ENCODE peak calls at places on chromosomes 7 and 10, in eight cellular contexts. M is HCT116; I is heart right ventricle; E is SK-N-SH; H is K562; F is OCI-LY7; C is Caco-2; R is CD8-positive, alpha-beta memory T cell. L is an unnamed sample. For H3K4me1, the result is how much of the 10 kb centered on the place peaks cover.

GRCh38 chr7:36422072-36422471 is 32.4 kb downstream of the ANLN start:
- DNase-seq in M (no peak), I (no peak), E (no peak), H (no peak), F (no peak), C (no peak), R (no peak), L (no peak)

GRCh38 chr10:71860243-71861029 is 9.4 kb upstream of the PSAP start:
- DNase-seq in M (peak), I (peak), E (peak), H (peak), F (peak), C (peak), R (no peak), L (peak)

GRCh38 chr7:7274782-7275181 is 92.4 kb downstream of the C1GALT1 start:
- DNase-seq in M (no peak), I (no peak), E (no peak), H (no peak), F (no peak), C (no peak), R (no peak), L (no peak)

GRCh38 chr7:84232653-84233052 is 38.1 kb upstream of the SEMA3A start:
- DNase-seq in M (no peak), I (no peak), E (no peak), H (no peak), F (no peak), C (no peak), R (no peak), L (peak)

GRCh38 chr10:34299105-34299611 is 515.9 kb downstream of the PARD3 start:
- DNase-seq in M (no peak), I (no peak), E (no peak), H (no peak), F (no peak), C (no peak), R (no peak), L (no peak)

GRCh38 chr7:114857605-114858004 is 64.3 kb upstream of the MDFIC start:
- DNase-seq in M (no peak), I (no peak), E (no peak), H (no peak), F (no peak), C (no peak), R (no peak), L (no peak)

GRCh38 chr7:78057571-78057970 is 259.0 kb downstream of the PHTF2 start:
- DNase-seq in M (no peak), I (no peak), E (no peak), H (no peak), F (no peak), C (no peak), R (no peak), L (no peak)

GRCh38 chr7:5777932-5778331 is 3.5 kb downstream of the RNF216 start:
- DNase-seq in M (no peak), I (no peak), E (no peak), H (no peak), F (no peak), C (no peak), R (no peak), L (no peak)

GRCh38 chr10:1274746-1275544 is 218.8 kb downstream of the WDR37 start:
- DNase-seq in M (no peak), I (no peak), E (no peak), H (no peak), F (no peak), C (no peak), R (no peak), L (no peak)

GRCh38 chr10:129550111-129550510 is 83.1 kb downstream of the MGMT start:
- DNase-seq in M (no peak), I (no peak), E (no peak), H (no peak), F (no peak), C (no peak), R (no peak), L (no peak)

GRCh38 chr10:8051109-8051781 is 3.2 kb upstream of the GATA3 start:
- DNase-seq in M (no peak), I (no peak), E (peak), H (no peak), F (no peak), C (no peak), R (no peak), L (no peak)

GRCh38 chr7:29976673-29977072 is 12.9 kb downstream of the SCRN1 start:
- DNase-seq in M (no peak), I (no peak), E (no peak), H (no peak), F (no peak), C (no peak), R (no peak), L (peak)

GRCh38 chr10:70126700-70127395 is 5.8 kb downstream of the AIFM2 start:
- DNase-seq in M (no peak), I (no peak), E (no peak), H (no peak), F (no peak), C (no peak), R (no peak), L (no peak)

GRCh38 chr7:130276796-130277762 is 10.4 kb downstream of the CPA2 start:
- DNase-seq in M (no peak), I (no peak), E (no peak), H (no peak), F (no peak), C (no peak), R (no peak), L (peak)

GRCh38 chr10:95606922-95607321 is 45.8 kb upstream of the SORBS1 start:
- DNase-seq in M (no peak), I (no peak), E (no peak), H (no peak), F (no peak), C (no peak), R (no peak), L (no peak)

GRCh38 chr7:24441331-24442059 is 131.8 kb upstream of the PALS2 start:
- DNase-seq in M (no peak), I (no peak), E (no peak), H (no peak), F (no peak), C (no peak), R (no peak), L (no peak)

GRCh38 chr7:34849163-34849960 is 187.9 kb downstream of the DPY19L1 start:
- DNase-seq in M (no peak), I (no peak), E (no peak), H (no peak), F (no peak), C (no peak), R (no peak), L (no peak)

GRCh38 chr7:31192996-31193395 is 140.9 kb downstream of the ADCYAP1R1 start:
- DNase-seq in M (peak), I (peak), E (peak), H (peak), F (no peak), C (peak), R (no peak), L (peak)

GRCh38 chr7:94492601-94493000 is 17.0 kb upstream of the CASD1 start:
- DNase-seq in M (no peak), I (no peak), E (no peak), H (no peak), F (no peak), C (no peak), R (no peak), L (no peak)

GRCh38 chr7:82740246-82740848 is 296.8 kb upstream of the CACNA2D1 start:
- DNase-seq in M (peak), I (no peak), E (peak), H (peak), F (peak), C (peak), R (no peak), L (peak)

GRCh38 chr10:46226232-46226631 is 60.6 kb upstream of the ANTXRL start:
- DNase-seq in M (no peak), I (no peak), E (no peak), H (no peak), F (no peak), C (no peak), R (no peak), L (no peak)

GRCh38 chr10:45438457-45439090 is 64.6 kb downstream of the ALOX5 start:
- DNase-seq in M (no peak), I (no peak), E (no peak), H (no peak), F (no peak), C (no peak), R (no peak), L (no peak)

GRCh38 chr7:123570390-123571182 is 13.0 kb upstream of the NDUFA5 start:
- DNase-seq in M (no peak), I (no peak), E (no peak), H (peak), F (no peak), C (no peak), R (no peak), L (peak)

GRCh38 chr10:44362866-44363711 is 21.8 kb downstream of the CXCL12 start:
- DNase-seq in M (no peak), I (no peak), E (no peak), H (no peak), F (no peak), C (no peak), R (no peak), L (no peak)

GRCh38 chr10:53899463-53899862 is 901.6 kb downstream of the PCDH15 start:
- DNase-seq in M (no peak), I (no peak), E (no peak), H (no peak), F (no peak), C (no peak), R (no peak), L (no peak)

GRCh38 chr7:95828824-95829428 is 56.6 kb downstream of the DYNC1I1 start:
- DNase-seq in M (no peak), I (no peak), E (no peak), H (no peak), F (no peak), C (no peak), R (no peak), L (no peak)

GRCh38 chr10:70832852-70833542 is 17.2 kb downstream of the SGPL1 start:
- DNase-seq in M (no peak), I (no peak), E (no peak), H (peak), F (no peak), C (no peak), R (no peak), L (no peak)

GRCh38 chr10:33952692-33953360 is 618.4 kb upstream of the NRP1 start:
- DNase-seq in M (no peak), I (no peak), E (no peak), H (no peak), F (no peak), C (no peak), R (no peak), L (no peak)

GRCh38 chr7:105820667-105821066 is 55.7 kb downstream of the ATXN7L1 start:
- DNase-seq in M (no peak), I (no peak), E (no peak), H (peak), F (no peak), C (no peak), R (no peak), L (no peak)

GRCh38 chr10:49056356-49056755 is 59.0 kb downstream of the VSTM4 start:
- DNase-seq in M (no peak), I (no peak), E (no peak), H (no peak), F (no peak), C (no peak), R (no peak), L (no peak)

GRCh38 chr7:102845351-102845750 is 67.4 kb upstream of the LRRC17 start:
- DNase-seq in M (no peak), I (no peak), E (no peak), H (no peak), F (no peak), C (no peak), R (no peak), L (no peak)

GRCh38 chr7:27211084-27211446 is 11.2 kb upstream of the HOXA13 start:
- DNase-seq in M (no peak), I (no peak), E (no peak), H (no peak), F (no peak), C (no peak), R (no peak), L (no peak)

GRCh38 chr10:124474502-124475070 is 13.0 kb downstream of the LHPP start:
- DNase-seq in M (no peak), I (no peak), E (no peak), H (no peak), F (no peak), C (no peak), R (no peak), L (no peak)

GRCh38 chr10:20157314-20157713 is 341.1 kb downstream of the PLXDC2 start:
- DNase-seq in M (no peak), I (no peak), E (no peak), H (no peak), F (no peak), C (no peak), R (no peak), L (peak)

DNA sequence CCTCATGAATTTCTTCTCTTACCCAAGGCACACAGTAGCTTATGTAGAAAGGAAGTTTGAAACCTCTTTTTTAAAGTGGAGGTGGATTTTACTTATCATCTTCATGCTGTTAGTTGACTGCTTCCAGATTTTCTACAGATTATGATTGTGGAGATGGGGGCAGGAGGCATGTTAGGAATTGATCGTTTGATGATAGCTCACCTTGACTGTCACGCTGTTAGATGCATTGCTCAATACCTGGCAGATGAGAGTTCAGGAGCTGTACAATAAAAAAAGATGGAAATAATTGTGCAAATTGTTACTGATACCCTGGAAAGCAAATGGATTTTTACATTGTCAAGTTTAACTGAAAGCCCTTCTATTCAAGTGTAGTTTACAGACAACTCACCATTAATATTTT is 340.3 kb downstream of the PLXDC2 start:
- DNase-seq in M (no peak), I (no peak), E (no peak), H (no peak), F (no peak), C (no peak), R (no peak), L (no peak)
- H3K4me1 ChIP-seq in M (under half), I (under half), E (under half), H (under half), F (under half), C (under half), R (under half), L (under half)

DNA sequence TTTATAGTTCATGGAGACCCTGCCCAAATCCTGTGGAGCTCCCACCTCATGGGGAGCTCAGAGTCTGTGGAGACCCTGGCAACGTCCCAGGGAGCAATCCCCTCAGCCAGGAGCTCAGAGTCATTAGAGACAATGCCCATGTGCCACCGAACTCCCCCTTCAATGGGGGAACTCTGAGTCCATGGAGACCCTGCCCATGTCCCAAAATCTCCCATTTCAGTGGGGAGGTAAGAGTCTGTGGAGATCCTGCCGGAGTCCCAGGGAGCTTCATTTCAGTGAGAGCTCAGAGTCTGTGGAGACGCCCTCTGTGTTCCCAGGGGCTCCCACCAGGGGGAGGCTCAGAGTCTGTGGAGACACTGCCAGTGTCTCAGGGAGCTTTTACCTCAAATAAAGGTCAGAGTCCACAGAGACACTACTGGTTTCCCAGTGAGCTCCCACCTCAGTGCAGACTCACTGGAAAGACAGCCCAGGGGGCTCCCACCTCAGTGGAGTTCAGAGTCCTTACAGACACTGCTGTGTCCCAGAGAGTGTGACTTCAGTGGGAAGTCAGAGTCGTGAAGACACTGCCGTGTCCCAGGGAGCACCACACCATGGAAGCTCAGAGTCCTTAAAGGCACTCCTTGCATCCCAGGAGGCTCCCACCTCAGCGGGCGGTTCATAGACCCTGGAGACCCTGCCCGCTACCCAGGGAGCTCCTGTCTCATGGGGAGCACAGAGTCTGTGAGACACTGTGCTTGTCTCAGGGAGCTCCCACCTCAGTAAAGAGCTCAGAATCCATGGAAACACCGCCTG is 5.0 kb downstream of the MYO1G start:
- DNase-seq in M (no peak), I (peak), E (peak), H (peak), F (peak), C (peak), R (peak), L (no peak)
- H3K4me1 ChIP-seq in M (under half), I (under half), E (under half), H (half or more), F (under half), C (under half), R (half or more), L (under half)

DNA sequence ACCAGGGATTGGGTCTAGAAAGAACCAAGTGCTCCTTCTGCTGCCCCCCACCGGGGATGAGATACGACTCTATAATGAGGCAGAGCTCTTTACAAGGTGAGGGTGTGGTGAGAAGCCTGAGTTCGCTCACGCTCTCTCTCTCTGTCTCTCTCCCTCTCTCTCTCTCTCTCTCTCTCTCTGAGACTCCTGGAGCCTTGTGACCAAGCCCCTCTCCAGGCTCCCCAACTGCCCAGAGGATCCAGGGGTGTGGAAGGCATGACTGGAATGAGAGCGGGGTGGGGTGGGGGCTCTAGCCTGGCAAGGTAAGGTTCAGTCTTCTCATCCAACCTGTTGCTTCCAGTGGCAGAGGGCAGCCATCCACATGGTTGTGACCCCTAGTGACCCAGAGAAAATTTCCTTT is 3.1 kb upstream of the PTF1A start:
- DNase-seq in M (no peak), I (no peak), E (no peak), H (no peak), F (no peak), C (no peak), R (no peak), L (no peak)
- H3K4me1 ChIP-seq in M (under half), I (under half), E (under half), H (under half), F (under half), C (under half), R (under half), L (under half)

GRCh38 chr7:32222251-32222900 is 152.2 kb upstream of the PDE1C start:
- DNase-seq in M (no peak), I (no peak), E (no peak), H (no peak), F (no peak), C (no peak), R (no peak), L (no peak)
- H3K4me1 ChIP-seq in M (under half), I (under half), E (under half), H (under half), F (under half), C (under half), R (under half), L (under half)

DNA sequence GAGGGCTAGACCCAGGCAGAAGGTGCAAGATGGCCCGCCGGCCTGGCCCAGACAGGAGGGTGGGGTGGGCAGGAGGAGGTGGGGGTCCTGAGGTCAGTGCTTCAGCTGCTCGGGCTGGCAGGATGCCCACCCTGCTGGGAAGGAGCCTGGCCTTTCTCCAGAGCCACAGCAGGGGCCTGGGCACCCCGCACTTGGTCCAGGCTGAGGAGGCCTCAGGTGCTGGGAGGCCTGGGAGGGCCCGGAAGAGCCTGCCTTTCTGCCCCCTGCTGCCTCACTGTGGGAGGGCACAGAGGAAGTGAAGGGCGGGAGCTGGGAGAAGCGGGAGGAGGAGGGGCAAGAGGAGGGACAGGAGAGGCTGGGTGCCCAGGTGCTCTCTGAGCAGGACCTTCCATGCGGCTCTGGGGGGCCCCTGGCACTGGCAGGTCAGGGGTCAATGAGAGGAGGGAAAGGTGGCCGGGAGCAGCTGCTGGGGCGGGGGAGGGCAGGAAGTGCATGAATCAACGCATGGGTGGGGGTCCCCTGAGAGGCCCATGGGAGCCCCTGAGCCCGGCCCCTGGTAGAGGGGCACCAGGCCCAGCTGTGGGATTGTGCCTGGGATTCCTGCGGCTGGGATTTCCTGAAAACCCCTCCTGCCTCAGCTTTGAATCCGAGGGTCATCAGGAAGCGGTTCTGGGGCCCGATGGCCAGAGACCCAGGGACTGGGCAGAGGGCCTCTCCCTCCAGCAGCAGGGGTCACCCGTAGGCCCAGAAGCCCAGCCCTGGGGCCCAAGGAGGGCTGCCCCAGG is 49.9 kb downstream of the PWWP2B start:
- DNase-seq in M (peak), I (no peak), E (peak), H (peak), F (peak), C (peak), R (peak), L (peak)
- H3K4me1 ChIP-seq in M (under half), I (under half), E (under half), H (half or more), F (half or more), C (under half), R (under half), L (under half)

GRCh38 chr10:119209050-119209735 is 1.8 kb downstream of the GRK5 start:
- DNase-seq in M (no peak), I (peak), E (peak), H (peak), F (peak), C (peak), R (peak), L (peak)
- H3K4me1 ChIP-seq in M (under half), I (under half), E (under half), H (under half), F (under half), C (under half), R (half or more), L (under half)

DNA sequence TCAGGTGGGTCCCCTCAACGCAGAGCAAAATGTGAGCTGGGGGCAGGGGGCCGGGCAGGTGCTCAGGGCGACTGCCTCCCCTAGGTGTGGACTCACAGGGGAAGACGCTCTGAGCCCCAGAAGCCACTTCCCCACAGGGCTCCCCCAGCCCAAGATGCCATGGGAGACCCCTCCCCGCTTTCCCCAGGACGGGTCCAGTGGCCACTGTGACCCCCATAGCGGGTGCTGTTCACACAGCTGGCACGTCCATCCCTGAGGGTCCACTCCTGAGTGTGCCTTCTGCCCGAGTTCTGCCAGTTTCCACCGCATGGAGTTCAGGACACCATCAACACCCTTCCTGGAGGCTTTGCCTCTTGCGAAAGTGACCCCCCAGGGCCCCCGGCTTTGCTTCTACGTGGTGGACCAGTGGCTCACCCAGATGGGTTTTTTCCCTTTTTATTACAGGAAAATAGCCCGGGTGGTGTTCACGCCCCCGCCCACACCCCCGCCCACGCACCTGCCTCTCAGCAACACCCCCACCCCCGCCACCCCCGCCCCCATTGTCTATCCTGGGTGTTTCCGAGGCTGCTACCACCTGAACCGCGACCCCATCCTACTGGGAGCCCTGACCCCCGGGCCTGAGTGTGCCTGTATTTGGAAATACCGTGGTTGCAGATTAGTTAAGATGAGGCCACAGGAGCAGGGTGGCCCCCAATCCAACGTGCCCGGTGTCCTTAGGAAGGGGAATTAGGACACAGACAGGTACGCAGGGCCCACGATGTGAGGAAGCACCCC is 32.0 kb downstream of the ADAP1 start:
- DNase-seq in M (no peak), I (no peak), E (no peak), H (no peak), F (no peak), C (no peak), R (peak), L (no peak)
- H3K4me1 ChIP-seq in M (under half), I (under half), E (under half), H (half or more), F (under half), C (under half), R (under half), L (under half)

L was measured in cardiac muscle cell.